ENCODE peak calls at places on chromosomes 4 and X, in four cellular contexts. One of them, this sample, is unnamed.

GRCh38 chr4:106065018-106065417 is 169.7 kb downstream of the NPNT start:
- DNase-seq in lower leg skin: no peak
- DNase-seq in ELR: no peak
- DNase-seq in fibroblast of mammary gland: no peak
- DNase-seq in this sample: no peak

GRCh38 chr4:85005865-85006377 is 39.4 kb upstream of the WDFY3 start:
- DNase-seq in ELR: peak; percentile 88
- DNase-seq in fibroblast of mammary gland: peak; percentile 94
- DNase-seq in lower leg skin: no peak
- DNase-seq in this sample: no peak

GRCh38 chr4:117085185-117085701 is at the start of gene TRAM1L1:
- DNase-seq in lower leg skin: peak; percentile 83
- DNase-seq in fibroblast of mammary gland: peak; percentile 51
- DNase-seq in ELR: peak; percentile 68
- DNase-seq in this sample: peak; percentile 3

GRCh38 chr4:9937078-9937477 is 84.2 kb downstream of the SLC2A9 start:
- DNase-seq in fibroblast of mammary gland: no peak
- DNase-seq in ELR: no peak
- DNase-seq in lower leg skin: peak; percentile 31
- DNase-seq in this sample: no peak

GRCh38 chr4:5423670-5424069 is 284.7 kb downstream of the EVC2 start:
- DNase-seq in lower leg skin: no peak
- DNase-seq in ELR: no peak
- DNase-seq in fibroblast of mammary gland: no peak
- DNase-seq in this sample: no peak

GRCh38 chr4:105767579-105767978 is 59.0 kb downstream of the GSTCD start:
- DNase-seq in lower leg skin: no peak
- DNase-seq in fibroblast of mammary gland: no peak
- DNase-seq in ELR: no peak
- DNase-seq in this sample: no peak

GRCh38 chrX:41600266-41600665 is 88.5 kb upstream of the GPR34 start:
- DNase-seq in lower leg skin: no peak
- DNase-seq in ELR: peak; percentile 24
- DNase-seq in fibroblast of mammary gland: no peak
- DNase-seq in this sample: no peak

GRCh38 chr4:84451546-84451945 is 47.5 kb downstream of the NKX6-1 start:
- DNase-seq in ELR: peak; percentile 8
- DNase-seq in lower leg skin: no peak
- DNase-seq in fibroblast of mammary gland: peak; percentile 27
- DNase-seq in this sample: no peak

GRCh38 chrX:39527045-39527444 is 570.7 kb downstream of the BCOR start:
- DNase-seq in lower leg skin: no peak
- DNase-seq in ELR: peak; percentile 15
- DNase-seq in fibroblast of mammary gland: peak; percentile 79
- DNase-seq in this sample: peak; percentile 9

GRCh38 chr4:21680326-21680898 is 268.2 kb downstream of the KCNIP4 start:
- DNase-seq in fibroblast of mammary gland: no peak
- DNase-seq in ELR: no peak
- DNase-seq in lower leg skin: no peak
- DNase-seq in this sample: no peak

GRCh38 chr4:86670739-86671138 is 76.6 kb downstream of the PTPN13 start:
- DNase-seq in fibroblast of mammary gland: peak; percentile 89
- DNase-seq in ELR: peak; percentile 79
- DNase-seq in lower leg skin: no peak
- DNase-seq in this sample: no peak